ENCODE peak calls at places on chromosomes 5 and 9, in five cellular contexts. P is mesenchymal stem cell, J is IMR-90, V is neuronal stem cell, I is H1. U is an unnamed sample. For H3K36me3, the result is how much of the 10 kb centered on the place peaks cover.

GRCh38 chr5:9765421-9765820 is 135.3 kb upstream of the TAS2R1 start:
- DNase-seq in P (peak), J (peak), V (no peak), I (no peak), U (no peak)

GRCh38 chr5:75384218-75384617 is 47.2 kb downstream of the HMGCR start:
- DNase-seq in P (no peak), J (no peak), V (no peak), I (no peak), U (peak)

GRCh38 chr9:113516840-113517577 is 53.5 kb downstream of the RGS3 start:
- DNase-seq in P (no peak), J (peak), V (no peak), I (no peak), U (no peak)

GRCh38 chr5:159465604-159466003 is 135.3 kb upstream of the IL12B start:
- DNase-seq in P (no peak), J (no peak), V (no peak), I (no peak), U (no peak)

GRCh38 chr9:8855046-8855445 is 1055.5 kb upstream of the DMAC1 start:
- DNase-seq in P (peak), J (no peak), V (no peak), I (no peak), U (no peak)

GRCh38 chr5:138920181-138920580 is 45.0 kb upstream of the LRRTM2 start:
- DNase-seq in P (no peak), J (no peak), V (no peak), I (no peak), U (no peak)

GRCh38 chr5:41048986-41049385 is 22.2 kb downstream of the MROH2B start:
- DNase-seq in P (no peak), J (no peak), V (no peak), I (no peak), U (no peak)

GRCh38 chr5:16628376-16628775 is 11.6 kb upstream of the RETREG1 start:
- DNase-seq in P (no peak), J (no peak), V (no peak), I (no peak), U (no peak)

GRCh38 chr9:134638503-134639090 is 3.0 kb upstream of the COL5A1 start:
- DNase-seq in P (no peak), J (no peak), V (no peak), I (no peak), U (no peak)

DNA sequence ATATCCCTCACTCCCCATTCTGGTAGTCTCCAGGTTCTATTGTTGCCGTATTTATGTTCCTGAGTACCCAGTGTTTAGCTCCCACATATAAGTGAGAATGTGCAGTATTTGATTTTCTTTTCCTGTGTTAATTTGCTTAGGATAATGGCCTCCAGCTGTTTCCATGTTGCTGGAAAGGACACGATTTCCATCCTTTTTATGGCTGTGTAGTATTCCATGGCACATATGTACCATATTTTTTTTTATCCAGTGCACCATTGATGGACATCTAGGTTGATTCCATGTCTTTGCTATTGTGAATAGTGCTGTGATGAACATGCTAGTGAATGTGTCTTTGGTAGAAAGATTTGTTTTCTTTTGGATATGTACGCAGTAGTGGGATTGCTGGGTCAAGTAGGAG is 98.2 kb downstream of the NNT start:
- DNase-seq in P (no peak), J (no peak), V (no peak), I (no peak), U (no peak)
- H3K36me3 ChIP-seq in P (under half), J (under half), V (under half), I (under half), U (under half)

GRCh38 chr9:125816321-125816720 is 69.1 kb downstream of the PBX3 start:
- DNase-seq in P (no peak), J (no peak), V (no peak), I (no peak), U (no peak)

GRCh38 chr9:125822160-125822559 is 75.0 kb downstream of the PBX3 start:
- DNase-seq in P (no peak), J (no peak), V (no peak), I (no peak), U (no peak)

GRCh38 chr9:125822902-125823301 is 75.7 kb downstream of the PBX3 start:
- DNase-seq in P (no peak), J (no peak), V (no peak), I (no peak), U (no peak)

GRCh38 chr9:125821078-125821477 is 73.9 kb downstream of the PBX3 start:
- DNase-seq in P (no peak), J (no peak), V (no peak), I (no peak), U (no peak)

GRCh38 chr9:125820100-125820804 is 73.1 kb downstream of the PBX3 start:
- DNase-seq in P (no peak), J (no peak), V (no peak), I (no peak), U (no peak)
- H2AFZ ChIP-seq in P (no peak), J (no peak), V (no peak), I (no peak), U (no peak)

GRCh38 chr5:122842016-122842580 is 3.3 kb upstream of the SNX24 start:
- DNase-seq in P (no peak), J (no peak), V (no peak), I (no peak), U (peak)

GRCh38 chr5:122845253-122846050 is at the start of gene SNX24:
- DNase-seq in P (peak), J (peak), V (peak), I (peak), U (peak)

GRCh38 chr5:122846051-122846567 is 696 bp downstream of the SNX24 start:
- DNase-seq in P (peak), J (peak), V (no peak), I (no peak), U (peak)

GRCh38 chr5:122844916-122845252 is 529 bp upstream of the SNX24 start:
- DNase-seq in P (no peak), J (peak), V (no peak), I (no peak), U (no peak)

GRCh38 chr5:122844136-122844915 is 1.1 kb upstream of the SNX24 start:
- DNase-seq in P (peak), J (no peak), V (no peak), I (no peak), U (peak)
- H3K14ac ChIP-seq in P (no peak), J (peak), V (no peak), I (no peak), U (peak)

GRCh38 chr9:133346021-133346713 is 1.8 kb downstream of the MED22 start:
- DNase-seq in P (no peak), J (no peak), V (no peak), I (no peak), U (no peak)

GRCh38 chr9:133347515-133347984 is 381 bp downstream of the MED22 start:
- DNase-seq in P (peak), J (no peak), V (peak), I (no peak), U (no peak)

GRCh38 chr9:133349965-133350624 is 2.1 kb downstream of the RPL7A start:
- DNase-seq in P (no peak), J (no peak), V (no peak), I (no peak), U (no peak)

GRCh38 chr9:133348763-133349573 is 950 bp downstream of the RPL7A start:
- DNase-seq in P (no peak), J (no peak), V (no peak), I (no peak), U (no peak)

GRCh38 chr9:133347985-133348762 is at the start of the genes MED22 and RPL7A:
- DNase-seq in P (peak), J (peak), V (peak), I (peak), U (peak)
- H3K36me3 ChIP-seq in P (half or more), J (half or more), V (half or more), I (half or more), U (half or more)

GRCh38 chr5:88976914-88977313 is 93.9 kb upstream of the MEF2C start:
- DNase-seq in P (no peak), J (no peak), V (no peak), I (no peak), U (no peak)

GRCh38 chr5:88984040-88984439 is 101.1 kb upstream of the MEF2C start:
- DNase-seq in P (no peak), J (no peak), V (no peak), I (no peak), U (no peak)

GRCh38 chr5:88979244-88979643 is 96.3 kb upstream of the MEF2C start:
- DNase-seq in P (peak), J (peak), V (no peak), I (no peak), U (peak)

GRCh38 chr5:88979717-88980116 is 96.7 kb upstream of the MEF2C start:
- DNase-seq in P (no peak), J (no peak), V (no peak), I (no peak), U (no peak)
- H2AFZ ChIP-seq in P (no peak), J (no peak), V (no peak), I (no peak), U (no peak)

U was measured in trophoblast cell.